ENCODE peak calls at places on chromosomes 6 and 20, in four cellular contexts. Q is hepatocyte, E is HCT116, P is OCI-LY7. W is an unnamed sample.

GRCh38 chr6:122576888-122577287 is 33.3 kb upstream of the PKIB start:
- DNase-seq in Q (no peak), E (no peak), P (no peak), W (no peak)

GRCh38 chr20:57265649-57266250 is 691 bp downstream of the BMP7 start:
- DNase-seq in Q (no peak), E (no peak), P (peak), W (peak)

GRCh38 chr6:108598316-108598863 is 37.7 kb downstream of the FOXO3 start:
- DNase-seq in Q (peak), E (no peak), P (peak), W (no peak)

GRCh38 chr6:154350293-154350692 is 6.3 kb downstream of the IPCEF1 start:
- DNase-seq in Q (no peak), E (no peak), P (no peak), W (no peak)

GRCh38 chr6:53862517-53863457 is 68.0 kb downstream of the LRRC1 start:
- DNase-seq in Q (no peak), E (no peak), P (no peak), W (no peak)

GRCh38 chr6:98871057-98871456 is 36.7 kb downstream of the POU3F2 start:
- DNase-seq in Q (no peak), E (no peak), P (no peak), W (no peak)

GRCh38 chr20:64140421-64140820 is 23.8 kb upstream of the MYT1 start:
- DNase-seq in Q (peak), E (no peak), P (no peak), W (no peak)

GRCh38 chr20:5933802-5934436 is 16.4 kb downstream of the TRMT6 start:
- DNase-seq in Q (no peak), E (no peak), P (peak), W (peak)

GRCh38 chr6:33994198-33995045 is 151.5 kb downstream of the GRM4 start:
- DNase-seq in Q (no peak), E (no peak), P (no peak), W (no peak)

GRCh38 chr6:137116807-137117206 is 56.6 kb downstream of the IL22RA2 start:
- DNase-seq in Q (no peak), E (no peak), P (no peak), W (no peak)

GRCh38 chr6:41375598-41376151 is 40.3 kb downstream of the NCR2 start:
- DNase-seq in Q (no peak), E (no peak), P (no peak), W (peak)

GRCh38 chr6:6751615-6752014 is 163.1 kb downstream of the LY86 start:
- DNase-seq in Q (peak), E (peak), P (no peak), W (no peak)

GRCh38 chr6:6748001-6748400 is 159.5 kb downstream of the LY86 start:
- DNase-seq in Q (no peak), E (no peak), P (no peak), W (no peak)

GRCh38 chr6:6752129-6752528 is 163.6 kb downstream of the LY86 start:
- DNase-seq in Q (peak), E (no peak), P (no peak), W (peak)

GRCh38 chr6:6751197-6751596 is 162.7 kb downstream of the LY86 start:
- DNase-seq in Q (no peak), E (no peak), P (no peak), W (no peak)

DNA sequence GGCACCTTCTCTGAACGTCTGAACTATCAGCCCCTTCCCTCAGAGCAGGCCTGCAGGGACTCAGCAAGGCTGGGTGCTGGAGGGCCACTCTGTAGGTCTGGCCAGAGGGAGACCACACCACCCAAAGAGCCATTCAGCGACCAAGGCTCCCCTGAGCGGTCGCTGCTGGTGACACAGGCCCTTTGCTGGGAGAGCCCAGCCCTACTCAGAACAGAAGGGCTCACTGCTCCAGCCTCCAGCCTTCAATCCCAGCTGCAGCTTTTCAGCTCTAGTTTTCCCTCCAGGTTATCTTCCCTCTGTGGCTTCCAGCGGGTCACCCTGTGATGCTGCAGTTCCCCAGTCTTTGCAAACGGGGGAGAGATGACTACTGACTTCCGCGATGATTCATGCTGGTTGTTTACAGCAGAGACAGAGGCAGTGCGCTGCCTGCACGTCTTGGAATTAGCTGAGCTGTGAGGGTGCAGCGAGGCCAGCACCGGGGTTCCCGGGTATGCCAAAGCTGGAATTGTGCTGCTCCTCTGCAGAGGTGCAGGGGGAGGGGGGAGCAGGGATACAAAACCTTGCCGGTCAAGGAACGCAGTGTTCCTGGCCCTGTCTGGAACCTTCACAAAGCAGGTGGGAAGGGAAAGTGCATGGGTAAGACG is 161.4 kb downstream of the LY86 start:
- DNase-seq in Q (peak), E (peak), P (no peak), W (peak)
- H2AFZ ChIP-seq in Q (no peak), E (no peak), P (no peak), W (peak)

GRCh38 chr6:47182291-47182957 is 127.3 kb downstream of the TNFRSF21 start:
- DNase-seq in Q (no peak), E (no peak), P (no peak), W (no peak)

GRCh38 chr6:47187108-47187507 is 122.6 kb downstream of the TNFRSF21 start:
- DNase-seq in Q (no peak), E (no peak), P (no peak), W (no peak)

GRCh38 chr6:47179286-47179685 is 130.4 kb downstream of the TNFRSF21 start:
- DNase-seq in Q (no peak), E (no peak), P (no peak), W (no peak)

GRCh38 chr6:47180633-47181032 is 129.1 kb downstream of the TNFRSF21 start:
- DNase-seq in Q (peak), E (peak), P (no peak), W (no peak)

GRCh38 chr6:47181681-47182080 is 128.0 kb downstream of the TNFRSF21 start:
- DNase-seq in Q (no peak), E (no peak), P (no peak), W (no peak)
- H3K4me2 ChIP-seq in Q (no peak), E (no peak), P (no peak), W (no peak)

DNA sequence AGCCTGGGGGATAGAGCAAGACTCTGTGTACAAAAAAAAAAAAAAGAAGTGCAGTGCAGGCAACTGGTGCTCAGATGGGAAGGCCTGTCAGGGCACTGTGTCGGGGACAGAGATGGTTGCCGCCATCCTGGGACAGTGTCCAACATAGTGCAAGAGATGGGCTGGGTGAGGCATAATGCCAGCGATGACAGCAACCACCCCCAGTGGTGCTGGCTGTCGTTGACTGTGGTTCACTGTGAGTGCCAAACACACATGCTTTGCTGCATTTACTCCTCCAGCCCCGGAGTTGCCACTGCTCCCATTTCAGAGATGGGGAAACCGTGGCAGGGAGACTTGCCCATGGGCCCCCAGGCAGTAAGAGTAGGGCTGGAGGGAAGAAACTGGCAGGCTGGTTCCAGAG is 5.2 kb upstream of the C20orf203 start:
- DNase-seq in Q (no peak), E (no peak), P (no peak), W (no peak)
- TF ChIP-seq EZH2phosphoT487 in Q (no peak), E (no peak), P (no peak), W (no peak)

GRCh38 chr6:105884426-105884825 is 201.7 kb upstream of the PRDM1 start:
- DNase-seq in Q (no peak), E (no peak), P (peak), W (no peak)
- H2AFZ ChIP-seq in Q (no peak), E (no peak), P (peak), W (no peak)

GRCh38 chr20:45034436-45034835 is 66.5 kb downstream of the KCNS1 start:
- DNase-seq in Q (no peak), E (no peak), P (peak), W (no peak)

GRCh38 chr20:45036044-45036755 is 64.7 kb downstream of the KCNS1 start:
- DNase-seq in Q (no peak), E (peak), P (no peak), W (no peak)

GRCh38 chr20:45029884-45030283 is 63.6 kb downstream of the STK4 start:
- DNase-seq in Q (no peak), E (no peak), P (no peak), W (no peak)

GRCh38 chr20:45032276-45032675 is 66.0 kb downstream of the STK4 start:
- DNase-seq in Q (no peak), E (no peak), P (no peak), W (no peak)

GRCh38 chr20:45032781-45033180 is 66.5 kb downstream of the STK4 start:
- DNase-seq in Q (no peak), E (no peak), P (no peak), W (no peak)
- H3K4me2 ChIP-seq in Q (no peak), E (no peak), P (peak), W (no peak)

GRCh38 chr6:16674666-16675392 is 86.4 kb downstream of the ATXN1 start:
- DNase-seq in Q (no peak), E (no peak), P (no peak), W (no peak)

GRCh38 chr6:16679050-16679449 is 82.2 kb downstream of the ATXN1 start:
- DNase-seq in Q (no peak), E (no peak), P (no peak), W (no peak)

GRCh38 chr6:16676376-16676775 is 84.9 kb downstream of the ATXN1 start:
- DNase-seq in Q (no peak), E (no peak), P (no peak), W (no peak)

GRCh38 chr6:16677458-16677857 is 83.8 kb downstream of the ATXN1 start:
- DNase-seq in Q (no peak), E (no peak), P (no peak), W (no peak)

GRCh38 chr6:16676978-16677377 is 84.3 kb downstream of the ATXN1 start:
- DNase-seq in Q (no peak), E (peak), P (no peak), W (peak)
- TF ChIP-seq EZH2phosphoT487 in Q (no peak), E (no peak), P (no peak), W (no peak)

DNA sequence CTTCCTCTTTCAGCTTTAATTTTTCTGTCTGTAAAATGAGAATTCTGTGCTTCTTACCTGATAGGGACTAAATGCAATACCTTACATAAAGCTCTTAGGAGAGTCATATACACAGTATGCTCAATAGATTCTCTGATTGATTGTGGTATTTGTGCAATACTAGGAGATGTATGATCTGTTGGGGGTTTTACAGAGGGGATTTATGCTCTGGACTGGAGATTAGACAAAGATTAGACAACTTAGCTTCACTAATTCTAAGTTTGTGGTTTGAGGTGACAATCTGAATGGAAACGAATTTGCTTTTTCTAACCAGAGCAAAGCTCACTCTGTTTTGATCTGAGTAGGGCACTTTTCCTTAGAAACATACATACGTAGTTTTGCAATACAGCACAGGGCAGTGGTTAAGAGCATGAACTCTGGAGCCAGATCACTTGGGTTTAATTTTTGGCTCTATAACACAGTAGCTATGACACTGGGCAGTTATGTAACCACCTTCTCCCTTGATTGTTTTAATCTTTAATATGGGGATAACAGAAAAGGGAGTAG is 126.2 kb downstream of the RNF144B start:
- DNase-seq in Q (no peak), E (no peak), P (no peak), W (no peak)
- H2AFZ ChIP-seq in Q (no peak), E (no peak), P (no peak), W (no peak)

GRCh38 chr6:3211681-3212080 is 15.8 kb downstream of the TUBB2B start:
- DNase-seq in Q (no peak), E (no peak), P (no peak), W (no peak)
- H3K4me2 ChIP-seq in Q (no peak), E (no peak), P (no peak), W (no peak)

DNA sequence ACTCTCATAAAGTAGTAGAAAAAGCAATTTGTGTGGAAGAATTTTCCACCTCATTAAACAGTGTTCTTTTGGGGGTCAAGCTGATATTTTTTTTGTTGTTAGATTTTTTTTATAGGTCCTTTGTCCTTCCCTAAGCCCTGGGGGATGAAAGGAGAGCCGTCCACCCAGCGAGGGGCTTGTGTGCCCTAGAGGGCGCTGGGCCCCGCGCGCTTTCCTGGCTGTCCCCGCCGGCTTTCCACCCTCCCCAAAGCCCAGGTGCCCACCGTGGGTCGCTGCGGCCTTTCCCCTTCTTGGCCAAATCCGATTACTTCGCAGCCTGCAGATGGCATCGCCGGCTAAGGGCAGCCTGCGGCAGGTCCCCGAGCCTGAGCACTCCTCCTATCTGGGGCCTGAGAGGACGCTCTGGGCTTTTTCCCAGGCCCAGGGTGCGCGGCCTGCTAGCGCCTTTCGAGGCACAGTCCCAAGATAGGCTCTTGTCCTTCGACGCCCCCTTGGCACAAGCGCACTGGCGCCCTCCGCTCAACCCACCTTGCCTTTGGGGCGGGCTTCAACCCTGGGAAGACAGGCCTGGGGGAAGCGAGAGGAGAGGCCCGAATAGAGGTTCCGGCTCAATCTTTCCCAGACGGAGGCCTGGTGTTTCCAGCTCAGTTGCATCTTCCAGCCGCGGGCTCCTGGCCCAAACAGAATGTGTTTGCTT is 33.6 kb downstream of the TFAP2A start:
- DNase-seq in Q (peak), E (no peak), P (no peak), W (peak)
- TF ChIP-seq EZH2phosphoT487 in Q (no peak), E (no peak), P (no peak), W (no peak)

DNA sequence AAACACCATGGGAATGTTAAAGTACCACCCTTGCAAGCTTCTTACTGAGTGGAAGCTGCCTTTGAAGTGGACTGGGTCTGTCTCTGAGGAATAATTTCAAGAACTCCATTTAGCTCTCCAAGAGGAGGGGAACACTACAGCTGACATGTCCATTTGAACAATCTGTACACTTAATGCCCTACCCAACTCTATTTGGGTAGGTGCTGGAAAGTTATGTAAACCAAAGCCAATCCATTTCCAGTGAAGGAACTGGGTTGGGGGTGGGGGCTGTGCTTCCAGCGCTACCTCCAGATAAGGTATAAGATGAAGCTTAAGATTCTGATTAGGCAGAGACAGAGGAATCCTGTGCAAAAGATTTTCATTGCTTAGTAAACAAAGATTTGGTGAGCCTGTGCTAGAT is 122.0 kb downstream of the TCP11 start:
- DNase-seq in Q (no peak), E (no peak), P (no peak), W (no peak)
- H2AFZ ChIP-seq in Q (no peak), E (no peak), P (no peak), W (no peak)